ENCODE peak calls at places on chromosomes 2 and 18, in four cellular contexts. C, F, B and X are unnamed samples. For H3K4me1, the result is how much of the 10 kb centered on the place peaks cover.

GRCh38 chr18:23689031-23689615 is at the start of gene LAMA3:
- DNase-seq in F (peak), B (no peak), C (no peak), X (no peak)

GRCh38 chr2:47237375-47238357 is 82.6 kb upstream of the STPG4 start:
- DNase-seq in C (no peak), B (no peak), F (no peak), X (no peak)

GRCh38 chr2:128690431-128690830 is 371.8 kb upstream of the HS6ST1 start:
- DNase-seq in B (no peak), F (no peak), C (no peak), X (no peak)

GRCh38 chr2:235551965-235552364 is 58.1 kb downstream of the AGAP1 start:
- DNase-seq in B (peak), F (no peak), C (no peak), X (peak)

GRCh38 chr2:144414324-144414845 is 105.5 kb downstream of the ZEB2 start:
- DNase-seq in C (no peak), F (no peak), B (no peak), X (no peak)

GRCh38 chr18:24016643-24017042 is 2.1 kb downstream of the TTC39C start:
- DNase-seq in C (no peak), B (peak), F (no peak), X (no peak)

GRCh38 chr2:26710174-26710573 is 17.7 kb downstream of the KCNK3 start:
- DNase-seq in F (no peak), C (no peak), B (no peak), X (no peak)

GRCh38 chr2:240291337-240291751 is 144.1 kb upstream of the GPC1 start:
- DNase-seq in C (no peak), F (no peak), B (no peak), X (no peak)

GRCh38 chr18:13217466-13217961 is 1.0 kb upstream of the LDLRAD4 start:
- DNase-seq in F (peak), C (no peak), B (no peak), X (no peak)

GRCh38 chr2:233119123-233119522 is 59.0 kb downstream of the INPP5D start:
- DNase-seq in F (no peak), C (no peak), B (no peak), X (no peak)

GRCh38 chr18:50573679-50574078 is 13.8 kb downstream of the MAPK4 start:
- DNase-seq in F (no peak), C (no peak), B (no peak), X (no peak)

GRCh38 chr2:133836691-133837090 is 268.4 kb upstream of the NCKAP5 start:
- DNase-seq in B (no peak), C (no peak), F (no peak), X (no peak)

GRCh38 chr2:143513081-143513480 is 383.9 kb downstream of the ARHGAP15 start:
- DNase-seq in C (peak), B (peak), F (peak), X (peak)

GRCh38 chr18:9218052-9218451 is 81.5 kb downstream of the ANKRD12 start:
- DNase-seq in C (no peak), B (no peak), F (no peak), X (no peak)

GRCh38 chr18:10536270-10536669 is 10.4 kb downstream of the NAPG start:
- DNase-seq in B (no peak), F (no peak), C (no peak), X (no peak)

GRCh38 chr2:98016908-98017700 is 21.4 kb upstream of the TMEM131 start:
- DNase-seq in C (no peak), F (no peak), B (no peak), X (no peak)

GRCh38 chr2:65436169-65436824 is 3.9 kb upstream of the SPRED2 start:
- DNase-seq in C (no peak), B (peak), F (peak), X (no peak)

GRCh38 chr2:213149332-213149875 is 2.0 kb downstream of the IKZF2 start:
- DNase-seq in B (no peak), C (no peak), F (no peak), X (no peak)

GRCh38 chr2:101630224-101630949 is 67.1 kb upstream of the MAP4K4 start:
- DNase-seq in C (no peak), F (no peak), B (peak), X (no peak)

GRCh38 chr2:82524826-82525225 is 1934.3 kb downstream of the SUCLG1 start:
- DNase-seq in B (no peak), C (no peak), F (no peak), X (no peak)

GRCh38 chr18:38751897-38752296 is 1186.3 kb upstream of the CELF4 start:
- DNase-seq in C (no peak), B (no peak), F (no peak), X (no peak)

GRCh38 chr2:241956521-241957110 is 87.1 kb downstream of the RTP5 start:
- DNase-seq in F (no peak), C (no peak), B (no peak), X (no peak)
- H3K4me1 ChIP-seq in F (under half), C (under half), B (under half), X (under half)

DNA sequence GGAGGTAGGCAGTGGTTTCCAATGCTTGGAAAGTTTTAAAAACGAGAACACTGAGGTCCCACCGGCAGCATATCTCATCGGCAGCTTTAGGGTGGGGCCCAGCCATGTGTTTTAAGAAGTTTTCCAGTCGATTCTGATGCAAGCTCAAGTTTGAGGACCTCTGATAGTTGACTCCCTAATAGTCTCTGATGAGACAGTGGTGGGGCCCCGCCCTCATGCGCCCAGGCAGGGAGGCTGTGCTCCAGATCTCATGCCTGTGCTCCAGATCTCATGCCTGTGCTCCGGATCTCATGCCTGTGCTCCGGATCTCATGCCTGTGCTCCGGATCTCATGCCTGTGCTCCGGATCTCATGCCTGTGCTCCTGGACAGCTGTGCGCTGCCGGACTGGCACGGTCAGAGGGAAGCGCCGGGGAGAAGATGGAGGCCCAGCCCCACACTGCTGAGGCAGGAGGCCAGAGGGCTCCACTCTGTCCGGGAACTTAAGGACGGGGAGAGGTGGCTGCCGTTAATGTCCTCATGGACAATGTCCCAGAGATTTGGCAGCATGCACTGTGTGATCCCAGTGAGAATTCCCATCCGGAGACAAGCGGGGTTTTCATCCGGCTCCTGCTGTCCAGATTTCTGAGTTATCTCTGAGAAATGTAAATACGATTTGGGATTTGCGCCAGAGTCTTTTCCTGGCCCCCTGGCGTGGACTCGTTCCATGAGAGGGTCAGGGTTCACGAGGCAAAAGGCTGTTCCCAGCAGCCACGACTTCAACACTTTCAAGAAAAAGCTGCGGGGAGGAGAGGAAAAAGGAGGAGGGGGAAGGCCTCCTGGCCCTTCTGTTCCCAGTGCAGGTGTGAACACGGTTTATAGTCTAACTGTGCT is 9.4 kb upstream of the COLEC11 start:
- DNase-seq in C (no peak), B (peak), F (no peak), X (no peak)
- H3K4me3 ChIP-seq in C (no peak), B (peak), F (no peak), X (no peak)

DNA sequence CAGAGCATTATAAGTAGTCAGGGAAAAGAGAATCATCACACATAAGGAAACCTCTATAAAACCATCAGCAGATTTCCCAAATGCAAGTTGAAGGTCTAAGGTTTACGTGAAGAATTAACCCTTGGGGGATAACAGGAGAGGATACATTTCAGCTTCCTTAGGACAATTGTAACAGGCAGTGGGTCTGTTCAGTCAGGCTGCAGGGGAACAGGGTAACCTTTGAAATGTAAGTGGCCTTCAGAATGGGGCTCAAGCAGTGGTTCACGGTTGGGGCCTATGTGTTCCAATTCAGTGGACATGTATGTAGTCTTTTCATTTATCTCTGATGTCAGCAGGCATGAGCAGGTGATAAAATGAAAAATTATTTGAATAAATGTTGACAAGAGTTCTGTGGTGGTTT is 139.3 kb downstream of the EML6 start:
- DNase-seq in B (no peak), F (no peak), C (no peak), X (no peak)
- TF ChIP-seq SUZ12 in B (no peak), F (no peak), C (no peak), X (no peak)

DNA sequence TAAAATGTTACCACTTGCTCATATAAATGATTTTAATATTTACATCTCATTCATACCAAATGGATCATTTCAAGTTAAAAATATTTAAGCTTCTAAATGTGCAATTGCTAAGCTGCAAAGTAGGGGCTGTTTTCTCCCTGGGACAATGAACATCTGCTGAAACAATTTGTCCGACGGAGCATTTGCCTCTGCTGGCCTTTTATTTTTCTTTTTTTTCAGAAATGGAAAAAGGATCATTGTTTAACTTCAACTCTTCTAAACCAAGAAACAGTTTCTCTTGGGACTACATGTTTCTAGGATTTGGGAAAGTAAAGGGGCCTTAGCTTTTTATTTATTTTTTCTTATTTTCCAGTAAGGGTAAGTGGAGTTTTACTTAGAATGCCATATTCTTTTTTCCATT is 43.8 kb upstream of the ITPRID2 start:
- DNase-seq in F (no peak), C (no peak), B (no peak), X (no peak)
- H3K4me1 ChIP-seq in F (under half), C (under half), B (under half), X (under half)

DNA sequence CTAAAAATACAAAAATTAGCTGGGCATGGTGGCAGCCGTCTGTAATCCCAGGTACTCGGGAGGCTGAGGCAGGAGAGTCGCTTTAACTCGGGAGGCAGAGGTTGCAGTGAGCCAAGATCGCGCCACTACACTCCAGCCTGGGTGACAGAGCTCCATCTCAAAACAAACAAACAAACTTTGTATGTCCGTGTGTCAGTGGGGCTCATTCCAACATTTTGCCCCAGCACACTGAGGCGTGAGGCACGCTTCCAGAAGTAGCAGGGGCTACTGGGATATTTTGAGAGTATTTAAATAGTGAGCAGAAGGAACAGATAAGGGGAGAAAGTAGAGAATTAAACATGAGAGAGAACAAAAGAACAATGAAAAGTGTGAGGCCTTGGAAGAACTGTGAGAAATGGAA is 83.3 kb upstream of the TANK start:
- DNase-seq in B (no peak), C (no peak), F (no peak), X (no peak)
- H3K4me3 ChIP-seq in B (no peak), C (no peak), F (no peak), X (no peak)

GRCh38 chr2:197853549-197853948 is 49.2 kb downstream of the PLCL1 start:
- DNase-seq in B (no peak), F (no peak), C (no peak), X (no peak)
- TF ChIP-seq SUZ12 in B (no peak), F (no peak), C (no peak), X (no peak)

DNA sequence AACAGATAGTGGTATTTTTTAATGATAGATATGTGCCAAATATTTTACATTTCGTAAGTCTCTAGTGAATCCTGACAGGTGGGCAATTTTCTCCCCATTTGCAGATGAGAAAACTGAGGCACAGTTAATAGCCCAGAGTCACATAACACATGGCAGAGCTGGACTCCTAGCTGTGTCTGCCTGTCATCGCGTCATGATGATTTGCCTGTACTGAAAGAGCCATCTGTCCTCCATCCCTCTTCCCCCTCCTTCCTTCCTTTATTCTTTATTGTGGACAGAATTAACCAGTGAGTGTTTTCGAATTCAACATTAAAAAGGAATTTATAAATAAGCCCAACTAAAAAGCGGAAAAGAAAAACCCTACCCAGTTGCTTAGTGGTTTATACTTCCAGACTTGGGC is 3.2 kb downstream of the DNAJB2 start:
- DNase-seq in B (no peak), C (no peak), F (no peak), X (no peak)
- H3K4me1 ChIP-seq in B (under half), C (under half), F (under half), X (under half)

DNA sequence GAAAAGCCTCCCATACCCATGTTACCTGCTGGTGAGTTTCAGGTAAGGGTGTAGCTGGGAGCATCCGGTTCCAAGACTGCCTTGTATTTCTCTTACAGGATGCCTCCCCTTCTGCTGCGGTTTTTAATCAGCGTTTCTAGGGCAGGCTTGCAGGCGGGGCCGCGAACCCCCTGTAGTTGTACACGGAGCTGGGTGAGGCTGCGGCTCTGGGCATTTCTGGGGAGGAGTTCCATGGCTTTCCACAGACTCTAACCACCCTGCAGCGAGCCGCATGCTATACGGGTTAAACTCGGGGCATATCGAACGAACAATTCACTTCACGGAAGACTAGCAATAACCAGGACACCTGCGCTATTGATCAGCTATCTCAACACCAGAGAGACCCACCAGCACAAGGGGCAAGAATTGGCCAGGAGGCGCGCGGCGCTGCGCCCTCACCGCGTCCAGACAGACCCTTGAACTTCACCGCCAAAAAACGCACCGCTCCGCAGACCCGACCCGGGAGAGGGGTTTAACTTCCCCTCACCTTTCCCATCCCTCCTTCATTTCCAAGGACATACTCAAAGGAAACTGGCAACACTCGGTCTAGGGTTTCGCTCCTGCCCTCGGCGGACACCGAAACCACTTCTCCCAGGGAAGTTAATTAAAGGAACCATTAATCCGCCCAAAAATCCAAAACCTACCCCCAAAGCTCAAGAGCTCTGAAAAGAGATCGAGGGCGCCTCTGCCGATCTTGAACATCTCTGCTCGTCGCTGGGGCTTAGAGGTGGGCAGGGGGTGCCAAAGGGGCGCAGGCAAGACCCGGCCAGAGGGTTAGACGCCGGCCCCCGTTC is 909 bp downstream of the TGFA start:
- DNase-seq in B (no peak), F (peak), C (no peak), X (no peak)
- H3K4me3 ChIP-seq in B (peak), F (peak), C (no peak), X (peak)

DNA sequence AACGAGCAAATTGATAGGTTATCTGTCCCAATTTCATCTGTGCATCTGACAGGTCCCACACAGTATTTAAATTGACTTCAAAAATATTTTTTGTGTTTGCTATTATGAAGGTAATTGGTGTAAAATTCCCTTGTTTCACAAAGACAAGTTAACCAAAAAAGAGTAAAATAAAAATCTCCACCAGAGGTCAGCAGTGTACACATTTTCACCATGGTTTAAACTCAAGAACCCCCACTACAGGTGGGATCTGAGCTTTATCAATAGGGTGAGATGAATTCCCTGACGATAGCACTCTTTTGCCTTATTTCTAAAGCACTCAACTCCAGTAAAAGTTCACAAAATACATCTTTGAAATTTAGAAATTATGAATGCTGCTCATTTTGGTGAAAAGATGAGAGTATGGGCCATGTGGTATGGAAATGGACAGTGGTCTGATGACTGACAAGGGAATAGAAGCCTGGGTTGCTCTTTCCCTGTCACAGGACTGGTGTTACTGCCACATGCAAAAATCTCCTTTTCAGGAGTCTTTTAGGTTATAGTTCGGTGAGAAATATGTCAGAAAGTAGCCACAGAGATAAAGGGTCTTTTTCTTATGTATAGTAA is 68.0 kb downstream of the SERPINB8 start:
- DNase-seq in C (no peak), B (peak), F (no peak), X (peak)
- TF ChIP-seq SUZ12 in C (no peak), B (no peak), F (no peak), X (no peak)

DNA sequence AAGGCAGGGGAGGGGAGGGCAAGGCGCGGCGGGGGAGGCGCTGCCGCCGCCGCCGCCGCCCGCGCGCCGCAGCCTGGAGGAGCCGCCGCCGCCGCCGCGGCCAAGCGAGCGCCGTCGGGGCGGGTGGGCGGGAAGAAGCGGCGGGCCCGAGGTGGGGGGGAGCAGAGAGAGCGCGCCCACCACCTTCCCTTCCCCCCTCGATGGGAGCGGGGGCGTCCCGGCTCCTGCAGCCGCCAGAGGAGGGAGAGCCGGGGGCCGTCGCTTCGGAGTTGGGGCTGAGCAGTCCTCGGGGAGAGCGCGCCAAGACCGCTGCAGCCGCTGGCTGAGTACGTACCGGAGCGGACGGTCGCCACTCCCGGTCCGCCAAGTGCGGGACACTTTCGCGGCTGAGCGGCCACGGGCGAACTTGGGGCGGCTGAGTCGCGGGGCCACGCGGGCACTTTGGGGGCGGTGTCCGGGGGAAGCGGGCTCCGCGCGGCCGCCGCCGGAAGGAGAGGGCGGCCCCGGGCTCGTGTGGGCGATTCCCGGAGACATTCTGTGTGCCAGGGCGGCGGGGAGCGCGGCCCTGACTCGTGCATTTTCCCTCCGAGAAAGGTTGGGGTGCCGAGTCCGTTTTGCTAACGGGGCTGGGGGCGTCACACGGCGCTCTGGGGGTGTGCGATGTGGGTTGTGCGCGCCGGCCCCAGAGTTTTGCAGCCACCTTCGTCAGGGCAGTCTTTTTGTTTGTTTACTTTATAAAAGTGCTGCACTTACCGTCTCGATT is at the start of gene NAB1:
- DNase-seq in F (peak), C (no peak), B (peak), X (no peak)
- H3K4me1 ChIP-seq in F (under half), C (under half), B (under half), X (under half)